ENCODE peak calls at places on chromosomes 7 and 10, in seven cellular contexts. One of them, this sample, is unnamed.

GRCh38 chr7:69698109-69698840 is 100.0 kb downstream of the AUTS2 start:
- DNase-seq in thoracic aorta: no peak
- DNase-seq in IMR-90: no peak
- DNase-seq in OCI-LY7: no peak
- DNase-seq in breast epithelium: no peak
- DNase-seq in tibial artery: no peak
- DNase-seq in stomach: no peak
- DNase-seq in this sample: no peak

GRCh38 chr10:3898821-3899220 is 113.8 kb upstream of the KLF6 start:
- DNase-seq in breast epithelium: peak; percentile 80
- DNase-seq in thoracic aorta: no peak
- DNase-seq in tibial artery: no peak
- DNase-seq in OCI-LY7: no peak
- DNase-seq in stomach: peak; percentile 59
- DNase-seq in IMR-90: no peak
- DNase-seq in this sample: peak; percentile 89

GRCh38 chr7:128699196-128699712 is 27.2 kb downstream of the GARIN1A start:
- DNase-seq in stomach: no peak
- DNase-seq in breast epithelium: no peak
- DNase-seq in OCI-LY7: no peak
- DNase-seq in IMR-90: no peak
- DNase-seq in tibial artery: no peak
- DNase-seq in thoracic aorta: no peak
- DNase-seq in this sample: no peak

GRCh38 chr10:122567056-122567660 is 6.6 kb downstream of the DMBT1 start:
- DNase-seq in tibial artery: no peak
- DNase-seq in OCI-LY7: peak; percentile 7
- DNase-seq in IMR-90: no peak
- DNase-seq in stomach: peak; percentile 33
- DNase-seq in breast epithelium: no peak
- DNase-seq in thoracic aorta: no peak
- DNase-seq in this sample: no peak

GRCh38 chr7:2495402-2496309 is 19.5 kb upstream of the GRIFIN start:
- DNase-seq in OCI-LY7: no peak
- DNase-seq in breast epithelium: no peak
- DNase-seq in stomach: no peak
- DNase-seq in IMR-90: no peak
- DNase-seq in tibial artery: no peak
- DNase-seq in thoracic aorta: no peak
- DNase-seq in this sample: no peak

GRCh38 chr10:74841265-74841973 is 15.0 kb downstream of the KAT6B start:
- DNase-seq in stomach: peak; percentile 76
- DNase-seq in tibial artery: no peak
- DNase-seq in breast epithelium: no peak
- DNase-seq in OCI-LY7: no peak
- DNase-seq in IMR-90: peak; percentile 39
- DNase-seq in thoracic aorta: no peak
- DNase-seq in this sample: no peak

GRCh38 chr10:35912615-35913170 is 270.6 kb upstream of the FZD8 start:
- DNase-seq in tibial artery: no peak
- DNase-seq in OCI-LY7: no peak
- DNase-seq in breast epithelium: no peak
- DNase-seq in IMR-90: peak; percentile 82
- DNase-seq in stomach: no peak
- DNase-seq in thoracic aorta: no peak
- DNase-seq in this sample: no peak

GRCh38 chr10:92238586-92239098 is 52.2 kb downstream of the CPEB3 start:
- DNase-seq in IMR-90: peak; percentile 43
- DNase-seq in stomach: peak; percentile 50
- DNase-seq in breast epithelium: peak; percentile 62
- DNase-seq in OCI-LY7: no peak
- DNase-seq in tibial artery: peak; percentile 53
- DNase-seq in thoracic aorta: no peak
- DNase-seq in this sample: peak; percentile 83

GRCh38 chr7:98630149-98630548 is 13.1 kb downstream of the NPTX2 start:
- DNase-seq in OCI-LY7: no peak
- DNase-seq in IMR-90: no peak
- DNase-seq in breast epithelium: no peak
- DNase-seq in thoracic aorta: no peak
- DNase-seq in stomach: no peak
- DNase-seq in tibial artery: no peak
- DNase-seq in this sample: no peak

GRCh38 chr10:123781324-123781900 is 110.2 kb downstream of the CPXM2 start:
- DNase-seq in OCI-LY7: no peak
- DNase-seq in tibial artery: no peak
- DNase-seq in thoracic aorta: no peak
- DNase-seq in IMR-90: no peak
- DNase-seq in breast epithelium: no peak
- DNase-seq in stomach: no peak
- DNase-seq in this sample: no peak

GRCh38 chr7:7972128-7972527 is 3.5 kb downstream of the GLCCI1 start:
- DNase-seq in OCI-LY7: peak; percentile 52
- DNase-seq in breast epithelium: no peak
- DNase-seq in stomach: no peak
- DNase-seq in thoracic aorta: no peak
- DNase-seq in tibial artery: no peak
- DNase-seq in IMR-90: peak; percentile 6
- DNase-seq in this sample: no peak

GRCh38 chr7:42672339-42672990 is 239.4 kb downstream of the C7orf25 start:
- DNase-seq in OCI-LY7: no peak
- DNase-seq in breast epithelium: no peak
- DNase-seq in tibial artery: no peak
- DNase-seq in IMR-90: no peak
- DNase-seq in stomach: no peak
- DNase-seq in thoracic aorta: no peak
- DNase-seq in this sample: no peak

GRCh38 chr10:132591166-132591971 is 53.8 kb downstream of the INPP5A start:
- DNase-seq in thoracic aorta: peak; percentile 78
- DNase-seq in breast epithelium: no peak
- DNase-seq in tibial artery: no peak
- DNase-seq in stomach: peak; percentile 77
- DNase-seq in OCI-LY7: no peak
- DNase-seq in IMR-90: peak; percentile 66
- DNase-seq in this sample: peak; percentile 75

GRCh38 chr7:14023838-14024237 is 34.4 kb upstream of the ETV1 start:
- DNase-seq in thoracic aorta: no peak
- DNase-seq in IMR-90: no peak
- DNase-seq in breast epithelium: no peak
- DNase-seq in tibial artery: no peak
- DNase-seq in OCI-LY7: no peak
- DNase-seq in stomach: no peak
- DNase-seq in this sample: no peak

GRCh38 chr7:76051840-76052239 is 3.9 kb downstream of the MDH2 start:
- DNase-seq in IMR-90: peak; percentile 36
- DNase-seq in breast epithelium: no peak
- DNase-seq in thoracic aorta: no peak
- DNase-seq in OCI-LY7: no peak
- DNase-seq in stomach: no peak
- DNase-seq in tibial artery: no peak
- DNase-seq in this sample: no peak

GRCh38 chr10:119243967-119244366 is 36.6 kb downstream of the GRK5 start:
- DNase-seq in thoracic aorta: no peak
- DNase-seq in OCI-LY7: no peak
- DNase-seq in IMR-90: no peak
- DNase-seq in stomach: no peak
- DNase-seq in tibial artery: no peak
- DNase-seq in breast epithelium: no peak
- DNase-seq in this sample: no peak

GRCh38 chr7:131642429-131642828 is 86.0 kb upstream of the PODXL start:
- DNase-seq in IMR-90: no peak
- DNase-seq in breast epithelium: no peak
- DNase-seq in tibial artery: no peak
- DNase-seq in stomach: no peak
- DNase-seq in thoracic aorta: no peak
- DNase-seq in OCI-LY7: no peak
- DNase-seq in this sample: no peak

GRCh38 chr10:101031796-101032636 is 982 bp downstream of the SFXN3 start:
- DNase-seq in thoracic aorta: peak; percentile 44
- DNase-seq in breast epithelium: peak; percentile 68
- DNase-seq in OCI-LY7: no peak
- DNase-seq in IMR-90: peak; percentile 63
- DNase-seq in stomach: peak; percentile 79
- DNase-seq in tibial artery: peak; percentile 87
- DNase-seq in this sample: no peak

GRCh38 chr7:100642534-100642907 is 1.2 kb upstream of the TFR2 start:
- DNase-seq in breast epithelium: no peak
- DNase-seq in tibial artery: no peak
- DNase-seq in stomach: peak; percentile 38
- DNase-seq in thoracic aorta: no peak
- DNase-seq in IMR-90: no peak
- DNase-seq in OCI-LY7: peak; percentile 85
- DNase-seq in this sample: no peak

GRCh38 chr7:32761451-32762320 is 129.9 kb downstream of the KBTBD2 start:
- DNase-seq in tibial artery: no peak
- DNase-seq in stomach: no peak
- DNase-seq in OCI-LY7: no peak
- DNase-seq in IMR-90: no peak
- DNase-seq in breast epithelium: no peak
- DNase-seq in thoracic aorta: no peak
- DNase-seq in this sample: no peak

GRCh38 chr7:44853391-44853790 is 5.5 kb upstream of the H2AZ2 start:
- DNase-seq in IMR-90: no peak
- DNase-seq in breast epithelium: no peak
- DNase-seq in OCI-LY7: no peak
- DNase-seq in tibial artery: no peak
- DNase-seq in stomach: no peak
- DNase-seq in thoracic aorta: no peak
- DNase-seq in this sample: no peak

GRCh38 chr7:134477954-134478353 is 19.1 kb upstream of the AKR1B1 start:
- DNase-seq in IMR-90: peak; percentile 22
- DNase-seq in breast epithelium: no peak
- DNase-seq in OCI-LY7: no peak
- DNase-seq in stomach: no peak
- DNase-seq in thoracic aorta: no peak
- DNase-seq in tibial artery: no peak
- DNase-seq in this sample: no peak

GRCh38 chr10:84478155-84478554 is 149.8 kb downstream of the CCSER2 start:
- DNase-seq in thoracic aorta: no peak
- DNase-seq in OCI-LY7: no peak
- DNase-seq in stomach: no peak
- DNase-seq in tibial artery: no peak
- DNase-seq in IMR-90: peak; percentile 33
- DNase-seq in breast epithelium: no peak
- DNase-seq in this sample: no peak

GRCh38 chr10:125071008-125071407 is 89.4 kb downstream of the CTBP2 start:
- DNase-seq in IMR-90: no peak
- DNase-seq in thoracic aorta: no peak
- DNase-seq in OCI-LY7: no peak
- DNase-seq in breast epithelium: no peak
- DNase-seq in stomach: no peak
- DNase-seq in tibial artery: no peak
- DNase-seq in this sample: no peak

GRCh38 chr7:156778668-156779067 is 114.3 kb downstream of the LMBR1 start:
- DNase-seq in thoracic aorta: no peak
- DNase-seq in breast epithelium: no peak
- DNase-seq in IMR-90: no peak
- DNase-seq in tibial artery: no peak
- DNase-seq in OCI-LY7: no peak
- DNase-seq in stomach: no peak
- DNase-seq in this sample: no peak
- TF ChIP-seq CTCF in thoracic aorta: no peak
- TF ChIP-seq CTCF in breast epithelium: no peak
- TF ChIP-seq CTCF in IMR-90: no peak
- TF ChIP-seq CTCF in tibial artery: no peak
- TF ChIP-seq CTCF in OCI-LY7: no peak
- TF ChIP-seq CTCF in stomach: no peak
- TF ChIP-seq CTCF in this sample: no peak

DNA sequence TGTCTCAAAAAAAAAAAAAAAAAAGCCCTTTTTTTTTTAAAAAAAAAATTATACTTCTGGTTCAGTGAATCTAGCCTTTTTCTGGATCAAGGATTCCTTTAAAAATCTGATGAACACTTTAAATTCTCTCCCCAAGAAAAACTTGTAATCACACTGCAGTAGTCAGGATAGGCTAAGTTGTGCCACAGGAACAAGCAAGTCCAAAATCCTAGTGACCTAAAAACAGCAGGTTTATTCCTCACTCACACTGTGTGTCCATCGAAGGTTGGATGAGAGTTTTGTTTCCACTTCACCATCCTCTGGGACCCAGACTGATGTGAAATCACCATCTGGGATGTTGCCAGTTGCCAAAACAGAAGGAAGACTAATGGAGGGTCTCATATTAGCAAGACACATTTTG is 32.8 kb downstream of the CYP17A1 start:
- DNase-seq in IMR-90: no peak
- DNase-seq in tibial artery: no peak
- DNase-seq in stomach: no peak
- DNase-seq in OCI-LY7: no peak
- DNase-seq in breast epithelium: no peak
- DNase-seq in thoracic aorta: no peak
- DNase-seq in this sample: no peak
- H3K27ac ChIP-seq in IMR-90: no peak overlapping the region
- H3K27ac ChIP-seq in tibial artery: peak overlapping the region; percentile 67
- H3K27ac ChIP-seq in stomach: peak overlapping the region; percentile 87
- H3K27ac ChIP-seq in OCI-LY7: no peak overlapping the region
- H3K27ac ChIP-seq in breast epithelium: no peak overlapping the region
- H3K27ac ChIP-seq in thoracic aorta: no peak overlapping the region
- H3K27ac ChIP-seq in this sample: no peak overlapping the region

GRCh38 chr7:29115753-29116152 is 30.6 kb downstream of the CPVL start:
- DNase-seq in thoracic aorta: no peak
- DNase-seq in OCI-LY7: no peak
- DNase-seq in breast epithelium: no peak
- DNase-seq in stomach: no peak
- DNase-seq in IMR-90: no peak
- DNase-seq in tibial artery: no peak
- DNase-seq in this sample: no peak

GRCh38 chr7:29112721-29113120 is 33.6 kb downstream of the CPVL start:
- DNase-seq in breast epithelium: no peak
- DNase-seq in stomach: no peak
- DNase-seq in tibial artery: no peak
- DNase-seq in thoracic aorta: no peak
- DNase-seq in IMR-90: no peak
- DNase-seq in OCI-LY7: no peak
- DNase-seq in this sample: no peak

GRCh38 chr7:29116361-29116760 is 30.0 kb downstream of the CPVL start:
- DNase-seq in breast epithelium: no peak
- DNase-seq in stomach: no peak
- DNase-seq in thoracic aorta: no peak
- DNase-seq in tibial artery: no peak
- DNase-seq in OCI-LY7: no peak
- DNase-seq in IMR-90: no peak
- DNase-seq in this sample: no peak

GRCh38 chr7:29115130-29115529 is 31.2 kb downstream of the CPVL start:
- DNase-seq in thoracic aorta: no peak
- DNase-seq in breast epithelium: no peak
- DNase-seq in OCI-LY7: no peak
- DNase-seq in tibial artery: no peak
- DNase-seq in IMR-90: no peak
- DNase-seq in stomach: no peak
- DNase-seq in this sample: no peak

GRCh38 chr7:29113384-29114102 is 32.8 kb downstream of the CPVL start:
- DNase-seq in thoracic aorta: no peak
- DNase-seq in OCI-LY7: peak; percentile 2
- DNase-seq in tibial artery: no peak
- DNase-seq in breast epithelium: peak; percentile 31
- DNase-seq in stomach: no peak
- DNase-seq in IMR-90: no peak
- DNase-seq in this sample: no peak
- TF ChIP-seq CTCF in thoracic aorta: no peak
- TF ChIP-seq CTCF in OCI-LY7: peak; percentile 48
- TF ChIP-seq CTCF in tibial artery: no peak
- TF ChIP-seq CTCF in breast epithelium: no peak
- TF ChIP-seq CTCF in stomach: no peak
- TF ChIP-seq CTCF in IMR-90: no peak
- TF ChIP-seq CTCF in this sample: peak; percentile 52

GRCh38 chr7:153835712-153836265 is 216.4 kb upstream of the DPP6 start:
- DNase-seq in IMR-90: no peak
- DNase-seq in stomach: no peak
- DNase-seq in tibial artery: peak; percentile 26
- DNase-seq in breast epithelium: no peak
- DNase-seq in thoracic aorta: no peak
- DNase-seq in OCI-LY7: no peak
- DNase-seq in this sample: no peak
- H3K27ac ChIP-seq in IMR-90: no peak overlapping the region
- H3K27ac ChIP-seq in stomach: no peak overlapping the region
- H3K27ac ChIP-seq in tibial artery: no peak overlapping the region
- H3K27ac ChIP-seq in breast epithelium: no peak overlapping the region
- H3K27ac ChIP-seq in thoracic aorta: no peak overlapping the region
- H3K27ac ChIP-seq in OCI-LY7: no peak overlapping the region
- H3K27ac ChIP-seq in this sample: no peak overlapping the region

This sample was measured in RWPE2.